ENCODE peak calls at places on chromosomes 1 and 21, in eight cellular contexts. L is gastrocnemius medialis, G is BE2C, D is pancreas, V is neural crest cell, P is uterus, X is type B pancreatic cell, A is testis. N is an unnamed sample.

GRCh38 chr1:96722161-96722908 is 751 bp downstream of the PTBP2 start:
- DNase-seq in L (peak; percentile 34), G (peak; percentile 73), D (peak; percentile 49), V (peak; percentile 55), P (peak; percentile 63), X (no peak), A (peak; percentile 65), N (no peak)

GRCh38 chr1:211935448-211935970 is 99.8 kb downstream of the INTS7 start:
- DNase-seq in L (no peak), G (no peak), D (no peak), V (no peak), P (no peak), X (no peak), A (no peak), N (no peak)

GRCh38 chr1:16976966-16977365 is 3.5 kb downstream of the MFAP2 start:
- DNase-seq in L (no peak), G (no peak), D (no peak), V (no peak), P (no peak), X (no peak), A (no peak), N (no peak)

GRCh38 chr1:235035928-235036327 is 92.7 kb downstream of the TOMM20 start:
- DNase-seq in L (no peak), G (no peak), D (no peak), V (no peak), P (no peak), X (no peak), A (no peak), N (no peak)

GRCh38 chr1:69707103-69707502 is 139.4 kb downstream of the LRRC7 start:
- DNase-seq in L (no peak), G (no peak), D (no peak), V (no peak), P (no peak), X (no peak), A (no peak), N (no peak)

GRCh38 chr1:92210701-92211100 is 7.0 kb upstream of the C1orf146 start:
- DNase-seq in L (no peak), G (no peak), D (no peak), V (no peak), P (no peak), X (no peak), A (no peak), N (no peak)

GRCh38 chr1:11156441-11156840 is 32.7 kb upstream of the ANGPTL7 start:
- DNase-seq in L (no peak), G (no peak), D (no peak), V (no peak), P (no peak), X (no peak), A (no peak), N (no peak)

GRCh38 chr1:8941906-8942305 is 3.8 kb upstream of the CA6 start:
- DNase-seq in L (no peak), G (no peak), D (no peak), V (no peak), P (no peak), X (no peak), A (no peak), N (no peak)

GRCh38 chr1:56331207-56331891 is 248.0 kb downstream of the PLPP3 start:
- DNase-seq in L (no peak), G (no peak), D (no peak), V (no peak), P (no peak), X (no peak), A (no peak), N (no peak)

GRCh38 chr1:114353233-114353632 is 157.8 kb downstream of the TRIM33 start:
- DNase-seq in L (no peak), G (peak; percentile 54), D (peak; percentile 70), V (no peak), P (peak; percentile 70), X (peak; percentile 27), A (peak; percentile 69), N (peak; percentile 38)

GRCh38 chr1:6468729-6469461 is 2.9 kb upstream of the TNFRSF25 start:
- DNase-seq in L (no peak), G (no peak), D (peak; percentile 9), V (no peak), P (no peak), X (no peak), A (no peak), N (no peak)

GRCh38 chr1:15771836-15772516 is 13.4 kb downstream of the FBLIM1 start:
- DNase-seq in L (no peak), G (no peak), D (no peak), V (no peak), P (no peak), X (no peak), A (no peak), N (no peak)

GRCh38 chr21:43774163-43774562 is 1.9 kb downstream of the CSTB start:
- DNase-seq in L (no peak), G (no peak), D (no peak), V (no peak), P (no peak), X (no peak), A (no peak), N (no peak)

GRCh38 chr1:51268675-51269033 is 32.6 kb downstream of the RNF11 start:
- DNase-seq in L (no peak), G (no peak), D (no peak), V (no peak), P (no peak), X (no peak), A (no peak), N (no peak)

GRCh38 chr1:222711319-222712252 is 705 bp downstream of the AIDA start:
- DNase-seq in L (peak; percentile 46), G (peak; percentile 60), D (peak; percentile 57), V (peak; percentile 29), P (peak; percentile 51), X (peak; percentile 72), A (peak; percentile 66), N (no peak)

GRCh38 chr21:17597680-17598079 is 15.0 kb downstream of the BTG3 start:
- DNase-seq in L (no peak), G (no peak), D (no peak), V (no peak), P (no peak), X (no peak), A (no peak), N (no peak)

GRCh38 chr1:187047298-187047697 is 218.5 kb downstream of the PLA2G4A start:
- DNase-seq in L (no peak), G (no peak), D (no peak), V (no peak), P (no peak), X (no peak), A (no peak), N (no peak)

GRCh38 chr1:2593251-2593878 is 6.8 kb downstream of the PRXL2B start:
- DNase-seq in L (no peak), G (no peak), D (no peak), V (no peak), P (no peak), X (no peak), A (no peak), N (no peak)

GRCh38 chr1:12174789-12175455 is 8.1 kb downstream of the TNFRSF1B start:
- DNase-seq in L (peak; percentile 39), G (no peak), D (no peak), V (peak; percentile 65), P (peak; percentile 64), X (no peak), A (no peak), N (no peak)

GRCh38 chr1:41432481-41433280 is 51.8 kb downstream of the EDN2 start:
- DNase-seq in L (peak; percentile 81), G (peak; percentile 78), D (peak; percentile 94), V (peak; percentile 88), P (peak; percentile 79), X (peak; percentile 87), A (peak; percentile 93), N (peak; percentile 85)
- TF ChIP-seq CTCF in L (peak; percentile 91), G (peak; percentile 78), D (peak; percentile 92), V (peak; percentile 93), P (peak; percentile 75), X (peak; percentile 96), A (peak; percentile 95), N (peak; percentile 94)

DNA sequence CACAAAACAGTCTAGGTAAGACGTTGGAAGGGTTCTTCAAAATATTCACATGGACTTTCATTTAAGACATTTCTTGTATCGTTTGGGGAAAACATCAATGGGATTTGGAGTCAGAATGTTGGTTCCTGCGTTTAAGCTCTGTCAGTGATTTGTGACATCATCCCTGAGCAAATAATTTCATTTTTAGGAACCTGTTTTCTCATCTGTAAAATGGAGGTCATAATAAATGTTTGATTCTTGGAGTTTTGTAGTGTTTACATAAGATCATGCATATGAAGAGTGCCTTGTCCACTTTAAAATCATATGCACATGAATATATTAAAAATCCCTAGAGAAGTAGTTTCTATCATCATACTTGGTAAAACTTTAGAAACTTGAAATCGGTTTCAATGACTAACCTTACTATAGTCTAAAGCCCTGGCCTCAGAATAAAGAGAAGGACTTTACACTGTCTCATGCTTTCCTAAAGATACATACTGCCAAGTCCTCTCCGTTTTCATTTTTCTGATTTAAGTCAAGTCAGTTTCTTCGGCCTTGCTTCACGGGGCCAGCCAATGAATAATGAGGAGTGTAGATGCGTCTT is 178.4 kb downstream of the ADSS2 start:
- DNase-seq in L (no peak), G (no peak), D (no peak), V (no peak), P (no peak), X (no peak), A (no peak), N (no peak)
- TF ChIP-seq CTCF in L (no peak), G (no peak), D (no peak), V (no peak), P (no peak), X (no peak), A (no peak), N (no peak)

GRCh38 chr1:107803579-107803978 is 161.4 kb downstream of the VAV3 start:
- DNase-seq in L (no peak), G (no peak), D (no peak), V (no peak), P (no peak), X (no peak), A (no peak), N (no peak)
- TF ChIP-seq CTCF in L (no peak), G (no peak), D (no peak), V (no peak), P (no peak), X (no peak), A (no peak), N (no peak)

GRCh38 chr1:221473392-221473791 is 268.5 kb downstream of the DUSP10 start:
- DNase-seq in L (no peak), G (no peak), D (no peak), V (no peak), P (no peak), X (no peak), A (no peak), N (no peak)

DNA sequence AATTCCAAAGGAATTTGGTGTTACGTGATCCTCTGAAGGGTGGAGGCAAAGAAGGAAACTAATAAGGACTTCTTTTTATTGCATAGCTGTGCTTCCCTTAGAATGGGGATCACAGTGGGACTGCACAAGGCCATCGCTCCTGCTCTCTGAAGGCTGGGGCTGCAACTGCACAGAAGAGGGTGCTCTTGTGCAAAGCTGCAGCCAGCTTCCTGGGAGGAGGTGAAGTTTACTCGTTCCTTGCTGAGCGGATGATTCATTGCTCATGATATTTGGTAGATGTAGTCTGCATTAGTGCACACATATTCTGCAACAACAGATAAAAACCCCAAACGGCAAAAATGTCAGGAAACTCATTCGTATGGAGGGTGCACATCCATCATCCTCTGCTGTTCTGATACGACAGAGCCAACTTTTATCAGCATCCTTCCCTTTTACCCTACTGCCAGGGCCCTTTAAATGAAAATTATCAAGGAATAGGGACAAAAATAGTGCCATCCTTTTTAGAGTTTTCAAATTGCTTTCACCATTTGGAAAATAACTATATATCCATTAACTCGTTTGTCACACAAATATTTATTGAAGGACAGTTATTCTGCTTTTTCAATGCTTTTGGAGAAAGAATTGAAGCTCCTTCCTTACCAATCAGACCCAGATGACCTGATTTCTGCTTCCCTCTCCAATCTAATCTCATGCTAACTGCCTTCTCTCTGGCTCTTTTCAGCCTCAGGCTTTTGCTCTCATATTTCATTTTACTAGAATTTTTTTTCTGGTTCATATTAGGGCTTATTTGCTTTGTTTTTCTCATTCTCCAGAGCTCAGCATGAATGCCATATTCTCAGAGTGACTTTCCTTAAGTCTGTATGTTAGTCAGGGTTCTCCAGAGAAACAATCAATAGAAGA is 263.6 kb downstream of the DUSP10 start:
- DNase-seq in L (peak; percentile 22), G (peak; percentile 74), D (peak; percentile 19), V (peak; percentile 7), P (peak; percentile 34), X (no peak), A (peak; percentile 64), N (no peak)
- TF ChIP-seq CTCF in L (peak; percentile 31), G (peak; percentile 96), D (no peak), V (peak; percentile 67), P (peak; percentile 27), X (peak; percentile 65), A (no peak), N (no peak)

N was measured in omental fat pad.